ENCODE peak calls at places on chromosomes 2 and 18, in four cellular contexts. I is WTC11, X is HEK293T, Z is K562. M is an unnamed sample.

GRCh38 chr2:126893606-126894005 is 5.1 kb upstream of the TEX51 start:
- DNase-seq in I (no peak), X (no peak), Z (no peak), M (no peak)

GRCh38 chr18:44039826-44040225 is 640.9 kb upstream of the SETBP1 start:
- DNase-seq in I (no peak), X (no peak), Z (no peak), M (no peak)

GRCh38 chr2:119015849-119016248 is 73.9 kb downstream of the MARCO start:
- DNase-seq in I (no peak), X (peak; percentile 17), Z (no peak), M (no peak)

GRCh38 chr2:226403360-226403759 is 396.3 kb downstream of the IRS1 start:
- DNase-seq in I (no peak), X (no peak), Z (no peak), M (peak; percentile 94)

GRCh38 chr18:36352384-36352783 is 54.9 kb downstream of the FHOD3 start:
- DNase-seq in I (no peak), X (no peak), Z (no peak), M (no peak)

GRCh38 chr18:12038082-12038660 is 55.5 kb upstream of the ANKRD62 start:
- DNase-seq in I (peak; percentile 38), X (no peak), Z (no peak), M (no peak)

GRCh38 chr18:9708057-9708881 is at the start of gene RAB31:
- DNase-seq in I (peak; percentile 56), X (peak; percentile 59), Z (peak; percentile 91), M (no peak)

GRCh38 chr2:8458461-8459459 is 223.1 kb upstream of the ID2 start:
- DNase-seq in I (no peak), X (no peak), Z (no peak), M (no peak)

GRCh38 chr2:159381574-159381973 is 95.1 kb upstream of the WDSUB1 start:
- DNase-seq in I (no peak), X (no peak), Z (no peak), M (peak; percentile 47)

GRCh38 chr18:2240311-2240705 is 331.0 kb downstream of the METTL4 start:
- DNase-seq in I (no peak), X (no peak), Z (no peak), M (no peak)

GRCh38 chr2:27992787-27993747 is 102.5 kb downstream of the BABAM2 start:
- DNase-seq in I (no peak), X (no peak), Z (no peak), M (peak; percentile 47)

GRCh38 chr2:94861308-94862152 is 9.7 kb upstream of the TEKT4 start:
- DNase-seq in I (peak; percentile 62), X (no peak), Z (no peak), M (no peak)

GRCh38 chr2:130370490-130370889 is 14.6 kb downstream of the PTPN18 start:
- DNase-seq in I (no peak), X (no peak), Z (peak; percentile 29), M (no peak)

GRCh38 chr2:168189835-168190426 is 57.5 kb downstream of the STK39 start:
- DNase-seq in I (no peak), X (no peak), Z (no peak), M (no peak)

GRCh38 chr2:232641153-232641845 is 7.9 kb downstream of the EFHD1 start:
- DNase-seq in I (no peak), X (no peak), Z (no peak), M (no peak)

GRCh38 chr2:219178377-219179175 is 501 bp downstream of the RETREG2 start:
- DNase-seq in I (peak; percentile 47), X (peak; percentile 48), Z (peak; percentile 66), M (no peak)

GRCh38 chr18:22667616-22668422 is 250.1 kb upstream of the CTAGE1 start:
- DNase-seq in I (no peak), X (no peak), Z (peak; percentile 88), M (no peak)

GRCh38 chr2:7953184-7953583 is 728.7 kb upstream of the ID2 start:
- DNase-seq in I (no peak), X (no peak), Z (no peak), M (no peak)

GRCh38 chr18:61992285-61992684 is 99.5 kb upstream of the RNF152 start:
- DNase-seq in I (no peak), X (no peak), Z (no peak), M (peak; percentile 13)

GRCh38 chr2:12057436-12058166 is 311.2 kb downstream of the LPIN1 start:
- DNase-seq in I (no peak), X (no peak), Z (no peak), M (no peak)

GRCh38 chr2:37802106-37802791 is 122.8 kb upstream of the RMDN2 start:
- DNase-seq in I (no peak), X (no peak), Z (no peak), M (no peak)

GRCh38 chr2:186664644-186665043 is 29.2 kb upstream of the FAM171B start:
- DNase-seq in I (no peak), X (no peak), Z (no peak), M (no peak)

GRCh38 chr18:12304351-12305210 is 3.5 kb upstream of the TUBB6 start:
- DNase-seq in I (no peak), X (no peak), Z (no peak), M (no peak)

GRCh38 chr2:232075080-232075479 is 113.6 kb downstream of the DIS3L2 start:
- DNase-seq in I (no peak), X (no peak), Z (no peak), M (peak; percentile 8)

GRCh38 chr2:75516378-75517122 is 44.2 kb downstream of the EVA1A start:
- DNase-seq in I (no peak), X (no peak), Z (no peak), M (peak; percentile 99)

GRCh38 chr2:47560107-47560819 is 157.3 kb downstream of the MSH2 start:
- DNase-seq in I (no peak), X (no peak), Z (no peak), M (no peak)

GRCh38 chr2:68767996-68768395 is 33.4 kb downstream of the ARHGAP25 start:
- DNase-seq in I (no peak), X (no peak), Z (no peak), M (no peak)

GRCh38 chr2:43426305-43427031 is 169.4 kb downstream of the THADA start:
- DNase-seq in I (no peak), X (no peak), Z (peak; percentile 82), M (peak; percentile 94)

GRCh38 chr2:129831018-129831417 is 148.4 kb upstream of the RAB6C start:
- DNase-seq in I (no peak), X (no peak), Z (no peak), M (no peak)

GRCh38 chr2:67997528-67998267 is 65.1 kb downstream of the C1D start:
- DNase-seq in I (no peak), X (no peak), Z (no peak), M (no peak)

GRCh38 chr18:63120541-63121059 is 199.0 kb downstream of the BCL2 start:
- DNase-seq in I (no peak), X (no peak), Z (no peak), M (no peak)

GRCh38 chr2:45218298-45218697 is 209.0 kb upstream of the SIX2 start:
- DNase-seq in I (no peak), X (no peak), Z (no peak), M (no peak)

GRCh38 chr2:126894585-126895182 is 4.0 kb upstream of the TEX51 start:
- DNase-seq in I (no peak), X (no peak), Z (no peak), M (no peak)

GRCh38 chr2:239804161-239805042 is 220.7 kb downstream of the NDUFA10 start:
- DNase-seq in I (no peak), X (no peak), Z (no peak), M (no peak)

GRCh38 chr2:142259356-142259755 is 128.5 kb upstream of the LRP1B start:
- DNase-seq in I (no peak), X (no peak), Z (no peak), M (no peak)

GRCh38 chr2:232920055-232920454 is 50.0 kb downstream of the SNORC start:
- DNase-seq in I (no peak), X (no peak), Z (no peak), M (no peak)

GRCh38 chr2:31333527-31334183 is 80.9 kb downstream of the XDH start:
- DNase-seq in I (peak; percentile 93), X (peak; percentile 73), Z (peak; percentile 62), M (peak; percentile 66)

GRCh38 chr2:10172033-10172865 is 49.7 kb downstream of the RRM2 start:
- DNase-seq in I (no peak), X (no peak), Z (no peak), M (no peak)

GRCh38 chr2:137237055-137237454 is 471.7 kb downstream of the THSD7B start:
- DNase-seq in I (no peak), X (no peak), Z (no peak), M (no peak)

GRCh38 chr2:17272170-17272569 is 246.1 kb downstream of the RAD51AP2 start:
- DNase-seq in I (no peak), X (no peak), Z (no peak), M (no peak)
- TF ChIP-seq ELF4 in I (no peak), X (no peak), Z (no peak), M (no peak)

DNA sequence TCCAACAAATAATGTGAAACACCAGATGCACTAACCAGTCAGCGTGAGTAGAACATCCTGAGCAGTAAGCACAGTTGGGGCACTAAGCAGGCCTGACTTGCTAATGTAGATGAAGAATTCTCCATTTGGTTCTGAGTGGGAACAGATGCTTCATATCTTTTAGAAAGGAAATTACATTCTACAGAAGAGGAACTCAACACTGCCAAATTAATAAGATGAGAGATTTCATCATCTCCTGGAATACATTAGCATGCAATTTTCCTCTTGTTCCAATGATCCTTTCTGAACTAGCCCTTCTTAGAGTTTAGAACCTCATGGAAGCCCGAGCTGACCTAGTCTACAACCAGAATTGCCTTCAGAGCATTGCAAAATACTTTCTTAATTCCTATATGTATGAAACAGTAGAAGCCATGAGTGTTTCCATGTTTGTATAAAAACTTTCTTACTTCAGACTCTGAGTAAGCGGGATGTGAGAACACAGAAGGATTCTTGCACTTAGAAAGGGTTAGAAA is 34.8 kb downstream of the COL5A2 start:
- DNase-seq in I (no peak), X (no peak), Z (no peak), M (no peak)
- TF ChIP-seq ELF4 in I (no peak), X (no peak), Z (no peak), M (no peak)

GRCh38 chr2:154439156-154439555 is 259.3 kb upstream of the KCNJ3 start:
- DNase-seq in I (no peak), X (no peak), Z (no peak), M (peak; percentile 13)
- TF ChIP-seq ELF4 in I (no peak), X (no peak), Z (no peak), M (no peak)

GRCh38 chr2:85914525-85914881 is 25.7 kb upstream of the ST3GAL5 start:
- DNase-seq in I (no peak), X (no peak), Z (no peak), M (no peak)

GRCh38 chr2:85917887-85918795 is 29.4 kb upstream of the ST3GAL5 start:
- DNase-seq in I (no peak), X (no peak), Z (no peak), M (no peak)

GRCh38 chr2:85913854-85914524 is 25.2 kb upstream of the ST3GAL5 start:
- DNase-seq in I (no peak), X (no peak), Z (no peak), M (no peak)

GRCh38 chr2:85914916-85915315 is 26.1 kb upstream of the ST3GAL5 start:
- DNase-seq in I (no peak), X (no peak), Z (no peak), M (no peak)

GRCh38 chr2:85915606-85916303 is 27.0 kb upstream of the ST3GAL5 start:
- DNase-seq in I (no peak), X (no peak), Z (no peak), M (no peak)
- TF ChIP-seq ELF4 in I (no peak), X (no peak), Z (no peak), M (no peak)